ENCODE peak calls at places on chromosomes 13 and 19, in four cellular contexts. One of them, this sample, is unnamed.

GRCh38 chr19:51439021-51439465 is 19.2 kb downstream of the SIGLEC8 start:
- DNase-seq in HepG2: peak; percentile 14
- DNase-seq in A549: no peak
- DNase-seq in K562: peak; percentile 51
- DNase-seq in this sample: no peak

GRCh38 chr13:98539655-98540054 is 37.3 kb downstream of the STK24 start:
- DNase-seq in HepG2: no peak
- DNase-seq in A549: no peak
- DNase-seq in K562: no peak
- DNase-seq in this sample: no peak

GRCh38 chr13:110308377-110309158 is 1.5 kb downstream of the COL4A2 start:
- DNase-seq in A549: no peak
- DNase-seq in HepG2: no peak
- DNase-seq in K562: no peak
- DNase-seq in this sample: no peak

GRCh38 chr13:62626771-62627170 is 1211.1 kb upstream of the PCDH20 start:
- DNase-seq in A549: no peak
- DNase-seq in K562: no peak
- DNase-seq in HepG2: peak; percentile 0
- DNase-seq in this sample: no peak

GRCh38 chr19:33375760-33376159 is 2.3 kb downstream of the CEBPG start:
- DNase-seq in A549: no peak
- DNase-seq in HepG2: peak; percentile 46
- DNase-seq in K562: peak; percentile 34
- DNase-seq in this sample: no peak

GRCh38 chr19:5434970-5435641 is 20.1 kb upstream of the ZNRF4 start:
- DNase-seq in HepG2: peak; percentile 42
- DNase-seq in A549: peak; percentile 86
- DNase-seq in K562: peak; percentile 79
- DNase-seq in this sample: no peak

GRCh38 chr13:36420437-36420891 is 11.8 kb upstream of the CCNA1 start:
- DNase-seq in HepG2: peak; percentile 61
- DNase-seq in K562: peak; percentile 64
- DNase-seq in A549: peak; percentile 53
- DNase-seq in this sample: peak; percentile 25

GRCh38 chr19:12194827-12195500 is 32.1 kb downstream of the ZNF136 start:
- DNase-seq in K562: no peak
- DNase-seq in HepG2: no peak
- DNase-seq in A549: no peak
- DNase-seq in this sample: no peak

GRCh38 chr13:31209172-31209818 is 9.5 kb downstream of the B3GLCT start:
- DNase-seq in HepG2: no peak
- DNase-seq in K562: no peak
- DNase-seq in A549: no peak
- DNase-seq in this sample: no peak

GRCh38 chr13:26498524-26499208 is 58.8 kb upstream of the WASF3 start:
- DNase-seq in A549: no peak
- DNase-seq in K562: no peak
- DNase-seq in HepG2: no peak
- DNase-seq in this sample: no peak

GRCh38 chr19:34317311-34317927 is 47.6 kb upstream of the GPI start:
- DNase-seq in K562: peak; percentile 63
- DNase-seq in HepG2: no peak
- DNase-seq in A549: no peak
- DNase-seq in this sample: no peak

GRCh38 chr19:16446108-16447014 is 25.4 kb downstream of the EPS15L1 start:
- DNase-seq in A549: no peak
- DNase-seq in K562: no peak
- DNase-seq in HepG2: no peak
- DNase-seq in this sample: peak; percentile 77

GRCh38 chr19:31541396-31541795 is 192.2 kb upstream of the TSHZ3 start:
- DNase-seq in HepG2: no peak
- DNase-seq in K562: no peak
- DNase-seq in A549: no peak
- DNase-seq in this sample: no peak

GRCh38 chr13:107144432-107144831 is 576.5 kb upstream of the ARGLU1 start:
- DNase-seq in K562: no peak
- DNase-seq in HepG2: no peak
- DNase-seq in A549: no peak
- DNase-seq in this sample: no peak

GRCh38 chr13:96082640-96083039 is 7.3 kb upstream of the HS6ST3 start:
- DNase-seq in K562: no peak
- DNase-seq in A549: no peak
- DNase-seq in HepG2: no peak
- DNase-seq in this sample: no peak

GRCh38 chr13:66657165-66657895 is 572.8 kb downstream of the PCDH9 start:
- DNase-seq in HepG2: peak; percentile 11
- DNase-seq in K562: no peak
- DNase-seq in A549: peak; percentile 25
- DNase-seq in this sample: no peak

GRCh38 chr13:24187185-24187584 is 26.7 kb downstream of the SPATA13 start:
- DNase-seq in K562: no peak
- DNase-seq in HepG2: no peak
- DNase-seq in A549: no peak
- DNase-seq in this sample: no peak

GRCh38 chr13:95235944-95236343 is 65.3 kb downstream of the ABCC4 start:
- DNase-seq in K562: no peak
- DNase-seq in HepG2: no peak
- DNase-seq in A549: no peak
- DNase-seq in this sample: no peak

GRCh38 chr13:21009036-21009435 is 52.4 kb downstream of the LATS2 start:
- DNase-seq in K562: no peak
- DNase-seq in HepG2: no peak
- DNase-seq in A549: no peak
- DNase-seq in this sample: no peak

GRCh38 chr13:109964164-109964563 is 177.8 kb upstream of the IRS2 start:
- DNase-seq in HepG2: no peak
- DNase-seq in K562: no peak
- DNase-seq in A549: no peak
- DNase-seq in this sample: no peak

GRCh38 chr13:33066329-33066728 is 50.1 kb downstream of the KL start:
- DNase-seq in HepG2: no peak
- DNase-seq in K562: no peak
- DNase-seq in A549: no peak
- DNase-seq in this sample: no peak

GRCh38 chr13:48567521-48568331 is 34.8 kb upstream of the RCBTB2 start:
- DNase-seq in K562: no peak
- DNase-seq in HepG2: peak; percentile 70
- DNase-seq in A549: no peak
- DNase-seq in this sample: no peak

GRCh38 chr13:84460989-84461388 is 578.7 kb upstream of the SLITRK1 start:
- DNase-seq in K562: no peak
- DNase-seq in HepG2: no peak
- DNase-seq in A549: no peak
- DNase-seq in this sample: no peak

GRCh38 chr19:12681074-12681987 is at the start of gene DHPS:
- DNase-seq in A549: peak; percentile 86
- DNase-seq in HepG2: peak; percentile 95
- DNase-seq in K562: peak; percentile 99
- DNase-seq in this sample: peak; percentile 95

GRCh38 chr19:34474233-34474989 is 7.1 kb upstream of the WTIP start:
- DNase-seq in K562: no peak
- DNase-seq in A549: no peak
- DNase-seq in HepG2: no peak
- DNase-seq in this sample: no peak

GRCh38 chr19:46844067-46844489 is 6.6 kb downstream of the AP2S1 start:
- DNase-seq in A549: no peak
- DNase-seq in K562: peak; percentile 84
- DNase-seq in HepG2: no peak
- DNase-seq in this sample: no peak

GRCh38 chr13:45941261-45941660 is 89.7 kb upstream of the SIAH3 start:
- DNase-seq in HepG2: no peak
- DNase-seq in A549: no peak
- DNase-seq in K562: no peak
- DNase-seq in this sample: no peak

GRCh38 chr19:14383556-14383897 is 2.3 kb downstream of the ADGRE5 start:
- DNase-seq in A549: no peak
- DNase-seq in HepG2: no peak
- DNase-seq in K562: no peak
- DNase-seq in this sample: no peak

GRCh38 chr13:30047154-30047874 is 196.9 kb upstream of the UBL3 start:
- DNase-seq in HepG2: no peak
- DNase-seq in K562: no peak
- DNase-seq in A549: no peak
- DNase-seq in this sample: no peak

GRCh38 chr13:98528663-98529064 is 48.2 kb downstream of the STK24 start:
- DNase-seq in K562: no peak
- DNase-seq in A549: no peak
- DNase-seq in HepG2: no peak
- DNase-seq in this sample: no peak

GRCh38 chr13:28750187-28751045 is 31.6 kb upstream of the SLC46A3 start:
- DNase-seq in A549: no peak
- DNase-seq in K562: no peak
- DNase-seq in HepG2: no peak
- DNase-seq in this sample: no peak
- TF ChIP-seq POLR2AphosphoS2 in A549: no peak
- TF ChIP-seq POLR2AphosphoS2 in K562: no peak
- TF ChIP-seq POLR2AphosphoS2 in HepG2: no peak
- TF ChIP-seq POLR2AphosphoS2 in this sample: no peak

GRCh38 chr19:18908917-18909619 is 10.1 kb downstream of the COPE start:
- DNase-seq in K562: no peak
- DNase-seq in HepG2: no peak
- DNase-seq in A549: no peak
- DNase-seq in this sample: no peak

GRCh38 chr19:18910801-18911436 is 8.3 kb downstream of the COPE start:
- DNase-seq in HepG2: no peak
- DNase-seq in A549: no peak
- DNase-seq in K562: no peak
- DNase-seq in this sample: no peak

GRCh38 chr19:18912933-18913332 is 6.3 kb downstream of the COPE start:
- DNase-seq in K562: no peak
- DNase-seq in HepG2: no peak
- DNase-seq in A549: no peak
- DNase-seq in this sample: no peak

GRCh38 chr19:18906605-18907519 is 10.9 kb upstream of the CERS1 start:
- DNase-seq in K562: no peak
- DNase-seq in HepG2: no peak
- DNase-seq in A549: no peak
- DNase-seq in this sample: no peak

GRCh38 chr19:18910010-18910409 is 9.2 kb downstream of the COPE start:
- DNase-seq in K562: no peak
- DNase-seq in A549: no peak
- DNase-seq in HepG2: no peak
- DNase-seq in this sample: no peak
- TF ChIP-seq POLR2AphosphoS2 in K562: no peak
- TF ChIP-seq POLR2AphosphoS2 in A549: no peak
- TF ChIP-seq POLR2AphosphoS2 in HepG2: no peak
- TF ChIP-seq POLR2AphosphoS2 in this sample: no peak

GRCh38 chr13:104006625-104007061 is 940.4 kb upstream of the SLC10A2 start:
- DNase-seq in A549: no peak
- DNase-seq in HepG2: no peak
- DNase-seq in K562: no peak
- DNase-seq in this sample: no peak
- TF ChIP-seq POLR2AphosphoS2 in A549: no peak
- TF ChIP-seq POLR2AphosphoS2 in HepG2: no peak
- TF ChIP-seq POLR2AphosphoS2 in K562: no peak
- TF ChIP-seq POLR2AphosphoS2 in this sample: no peak

DNA sequence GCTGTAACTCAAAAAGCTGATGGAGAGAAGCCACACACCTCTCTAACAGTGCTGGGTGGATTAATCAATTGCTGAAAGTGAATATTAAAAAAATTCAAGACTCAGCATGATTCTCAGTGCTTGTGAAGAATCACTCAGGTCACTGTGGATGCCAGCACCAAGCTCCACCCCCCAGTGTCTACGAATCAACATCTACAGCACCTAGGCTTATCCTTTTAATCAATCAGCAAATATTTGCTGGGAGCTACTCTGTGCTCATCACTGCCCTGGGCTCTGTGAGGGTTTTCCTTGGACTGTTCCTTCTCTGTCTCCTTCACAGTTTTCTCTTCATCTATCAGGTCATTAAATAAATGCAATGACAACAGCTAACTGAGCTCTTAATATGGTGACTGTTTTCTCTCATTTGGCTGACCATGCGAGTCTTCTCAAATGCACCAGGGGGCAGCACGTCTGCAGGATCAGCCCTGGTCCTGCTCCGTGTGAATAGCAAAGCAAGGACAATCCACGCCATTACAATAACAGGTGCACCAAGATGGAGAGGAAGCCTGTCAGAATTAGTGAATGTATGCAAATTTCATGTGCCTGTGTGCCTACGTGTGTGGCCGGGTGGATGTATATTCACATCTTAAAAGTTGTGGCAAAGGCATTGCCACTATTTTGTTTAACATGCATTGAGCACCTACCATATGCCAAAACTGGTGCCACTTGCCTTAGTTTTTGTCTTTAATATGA is 14.6 kb upstream of the C13orf42 start:
- DNase-seq in HepG2: peak; percentile 63
- DNase-seq in K562: peak; percentile 55
- DNase-seq in A549: peak; percentile 19
- DNase-seq in this sample: peak; percentile 16
- TF ChIP-seq POLR2AphosphoS2 in HepG2: no peak
- TF ChIP-seq POLR2AphosphoS2 in K562: no peak
- TF ChIP-seq POLR2AphosphoS2 in A549: no peak
- TF ChIP-seq POLR2AphosphoS2 in this sample: no peak

GRCh38 chr13:112885782-112886268 is 83.2 kb upstream of the MCF2L start:
- DNase-seq in HepG2: peak; percentile 71
- DNase-seq in A549: peak; percentile 20
- DNase-seq in K562: peak; percentile 63
- DNase-seq in this sample: no peak
- TF ChIP-seq POLR2AphosphoS2 in HepG2: no peak
- TF ChIP-seq POLR2AphosphoS2 in A549: no peak
- TF ChIP-seq POLR2AphosphoS2 in K562: no peak
- TF ChIP-seq POLR2AphosphoS2 in this sample: no peak

DNA sequence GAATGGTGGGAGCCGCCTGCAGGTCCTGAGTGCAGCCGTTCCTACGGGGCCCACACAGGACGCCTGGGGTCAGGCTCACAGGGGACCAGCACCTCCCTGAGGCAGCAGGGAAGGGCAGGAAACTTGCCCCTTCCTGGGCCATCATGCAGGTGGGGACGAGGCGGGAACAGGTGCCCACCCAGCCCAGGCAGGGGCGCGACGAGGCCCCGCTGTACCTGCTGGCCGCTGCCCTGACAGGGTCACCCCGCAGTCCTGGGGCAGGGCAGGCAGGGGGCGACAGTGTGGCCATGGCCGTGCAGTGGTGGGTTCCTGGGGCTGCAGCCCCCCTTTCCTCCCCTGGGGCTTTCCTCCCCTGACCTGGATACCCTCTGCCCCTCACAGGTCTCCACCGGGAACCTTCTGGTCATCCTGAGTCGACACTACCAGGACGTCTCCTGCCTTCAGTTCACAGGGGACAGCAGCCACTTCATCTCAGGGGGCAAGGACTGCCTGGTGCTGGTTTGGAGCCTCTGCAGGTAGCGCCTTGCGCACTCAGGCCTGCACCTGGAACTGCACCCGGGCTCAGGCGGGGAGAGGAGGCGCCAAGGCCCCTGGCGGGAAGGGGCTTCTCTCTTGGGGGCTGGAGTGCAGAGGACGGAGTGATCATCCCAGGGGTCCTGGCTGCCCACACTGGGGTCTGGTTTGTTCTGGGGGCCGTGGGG is 5.4 kb downstream of the WDR18 start:
- DNase-seq in K562: no peak
- DNase-seq in HepG2: no peak
- DNase-seq in A549: no peak
- DNase-seq in this sample: no peak
- TF ChIP-seq POLR2AphosphoS2 in K562: no peak
- TF ChIP-seq POLR2AphosphoS2 in HepG2: no peak
- TF ChIP-seq POLR2AphosphoS2 in A549: no peak
- TF ChIP-seq POLR2AphosphoS2 in this sample: no peak